ENCODE peak calls at places on chromosomes 7 and 10, in ten cellular contexts. One of them, this sample, is unnamed.

GRCh38 chr10:9825491-9826018 is 1192.1 kb upstream of the CELF2 start:
- DNase-seq in right cardiac atrium: no peak
- DNase-seq in psoas muscle: no peak
- DNase-seq in colonic mucosa: no peak
- DNase-seq in ovary: no peak
- DNase-seq in fibroblast of lung: no peak
- DNase-seq in heart left ventricle: no peak
- DNase-seq in CD4-positive, CD25-positive, alpha-beta regulatory T cell: no peak
- DNase-seq in neural progenitor cell: no peak
- DNase-seq in IMR-90: peak; percentile 30
- DNase-seq in this sample: no peak

GRCh38 chr7:25900887-25901286 is 251.1 kb upstream of the NFE2L3 start:
- DNase-seq in psoas muscle: no peak
- DNase-seq in IMR-90: no peak
- DNase-seq in heart left ventricle: no peak
- DNase-seq in fibroblast of lung: no peak
- DNase-seq in colonic mucosa: no peak
- DNase-seq in neural progenitor cell: no peak
- DNase-seq in CD4-positive, CD25-positive, alpha-beta regulatory T cell: no peak
- DNase-seq in right cardiac atrium: no peak
- DNase-seq in ovary: no peak
- DNase-seq in this sample: no peak

GRCh38 chr7:38902443-38902842 is 6.5 kb downstream of the VPS41 start:
- DNase-seq in fibroblast of lung: no peak
- DNase-seq in CD4-positive, CD25-positive, alpha-beta regulatory T cell: no peak
- DNase-seq in ovary: no peak
- DNase-seq in right cardiac atrium: no peak
- DNase-seq in heart left ventricle: no peak
- DNase-seq in neural progenitor cell: no peak
- DNase-seq in colonic mucosa: no peak
- DNase-seq in psoas muscle: no peak
- DNase-seq in IMR-90: no peak
- DNase-seq in this sample: no peak

GRCh38 chr10:49550563-49550962 is 11.6 kb upstream of the ERCC6 start:
- DNase-seq in IMR-90: peak; percentile 73
- DNase-seq in heart left ventricle: no peak
- DNase-seq in fibroblast of lung: no peak
- DNase-seq in colonic mucosa: no peak
- DNase-seq in ovary: no peak
- DNase-seq in right cardiac atrium: no peak
- DNase-seq in neural progenitor cell: no peak
- DNase-seq in CD4-positive, CD25-positive, alpha-beta regulatory T cell: no peak
- DNase-seq in psoas muscle: no peak
- DNase-seq in this sample: no peak

GRCh38 chr10:73653701-73654100 is 2.1 kb downstream of the SYNPO2L start:
- DNase-seq in heart left ventricle: peak; percentile 30
- DNase-seq in ovary: no peak
- DNase-seq in CD4-positive, CD25-positive, alpha-beta regulatory T cell: no peak
- DNase-seq in psoas muscle: no peak
- DNase-seq in right cardiac atrium: no peak
- DNase-seq in neural progenitor cell: peak; percentile 29
- DNase-seq in colonic mucosa: no peak
- DNase-seq in fibroblast of lung: peak; percentile 40
- DNase-seq in IMR-90: peak; percentile 60
- DNase-seq in this sample: no peak

GRCh38 chr7:134632937-134633540 is 13.6 kb upstream of the BPGM start:
- DNase-seq in right cardiac atrium: no peak
- DNase-seq in heart left ventricle: no peak
- DNase-seq in IMR-90: peak; percentile 69
- DNase-seq in fibroblast of lung: peak; percentile 65
- DNase-seq in colonic mucosa: no peak
- DNase-seq in neural progenitor cell: peak; percentile 52
- DNase-seq in ovary: no peak
- DNase-seq in CD4-positive, CD25-positive, alpha-beta regulatory T cell: peak; percentile 61
- DNase-seq in psoas muscle: no peak
- DNase-seq in this sample: no peak

GRCh38 chr7:28554791-28555471 is 142.6 kb downstream of the CREB5 start:
- DNase-seq in fibroblast of lung: no peak
- DNase-seq in CD4-positive, CD25-positive, alpha-beta regulatory T cell: no peak
- DNase-seq in IMR-90: no peak
- DNase-seq in heart left ventricle: no peak
- DNase-seq in neural progenitor cell: no peak
- DNase-seq in ovary: no peak
- DNase-seq in colonic mucosa: no peak
- DNase-seq in right cardiac atrium: no peak
- DNase-seq in psoas muscle: no peak
- DNase-seq in this sample: no peak

GRCh38 chr10:104076743-104077160 is 8.9 kb downstream of the COL17A1 start:
- DNase-seq in IMR-90: peak; percentile 16
- DNase-seq in ovary: peak; percentile 48
- DNase-seq in colonic mucosa: peak; percentile 40
- DNase-seq in right cardiac atrium: peak; percentile 66
- DNase-seq in neural progenitor cell: peak; percentile 92
- DNase-seq in CD4-positive, CD25-positive, alpha-beta regulatory T cell: no peak
- DNase-seq in psoas muscle: peak; percentile 28
- DNase-seq in heart left ventricle: peak; percentile 81
- DNase-seq in fibroblast of lung: peak; percentile 53
- DNase-seq in this sample: peak; percentile 72

GRCh38 chr10:8095962-8096361 is 41.5 kb downstream of the GATA3 start:
- DNase-seq in IMR-90: no peak
- DNase-seq in fibroblast of lung: no peak
- DNase-seq in psoas muscle: no peak
- DNase-seq in heart left ventricle: no peak
- DNase-seq in neural progenitor cell: no peak
- DNase-seq in CD4-positive, CD25-positive, alpha-beta regulatory T cell: no peak
- DNase-seq in ovary: no peak
- DNase-seq in colonic mucosa: no peak
- DNase-seq in right cardiac atrium: no peak
- DNase-seq in this sample: no peak

GRCh38 chr10:3775671-3776551 is 9.1 kb downstream of the KLF6 start:
- DNase-seq in neural progenitor cell: peak; percentile 63
- DNase-seq in IMR-90: peak; percentile 67
- DNase-seq in colonic mucosa: no peak
- DNase-seq in heart left ventricle: no peak
- DNase-seq in psoas muscle: no peak
- DNase-seq in ovary: no peak
- DNase-seq in fibroblast of lung: peak; percentile 82
- DNase-seq in right cardiac atrium: no peak
- DNase-seq in CD4-positive, CD25-positive, alpha-beta regulatory T cell: peak; percentile 48
- DNase-seq in this sample: no peak

GRCh38 chr10:101266396-101267298 is 37.4 kb upstream of the LBX1 start:
- DNase-seq in right cardiac atrium: no peak
- DNase-seq in heart left ventricle: no peak
- DNase-seq in colonic mucosa: no peak
- DNase-seq in IMR-90: no peak
- DNase-seq in fibroblast of lung: no peak
- DNase-seq in neural progenitor cell: no peak
- DNase-seq in psoas muscle: no peak
- DNase-seq in ovary: no peak
- DNase-seq in CD4-positive, CD25-positive, alpha-beta regulatory T cell: no peak
- DNase-seq in this sample: no peak

GRCh38 chr7:16271990-16272665 is 149.2 kb downstream of the CRPPA start:
- DNase-seq in CD4-positive, CD25-positive, alpha-beta regulatory T cell: no peak
- DNase-seq in right cardiac atrium: no peak
- DNase-seq in IMR-90: peak; percentile 8
- DNase-seq in colonic mucosa: no peak
- DNase-seq in ovary: no peak
- DNase-seq in psoas muscle: no peak
- DNase-seq in fibroblast of lung: no peak
- DNase-seq in heart left ventricle: no peak
- DNase-seq in neural progenitor cell: no peak
- DNase-seq in this sample: no peak

GRCh38 chr7:91656486-91657237 is 223.8 kb downstream of the MTERF1 start:
- DNase-seq in heart left ventricle: no peak
- DNase-seq in CD4-positive, CD25-positive, alpha-beta regulatory T cell: no peak
- DNase-seq in ovary: no peak
- DNase-seq in colonic mucosa: no peak
- DNase-seq in right cardiac atrium: no peak
- DNase-seq in psoas muscle: peak; percentile 16
- DNase-seq in IMR-90: no peak
- DNase-seq in fibroblast of lung: peak; percentile 79
- DNase-seq in neural progenitor cell: no peak
- DNase-seq in this sample: no peak

GRCh38 chr7:91653257-91653656 is 227.2 kb downstream of the MTERF1 start:
- DNase-seq in neural progenitor cell: no peak
- DNase-seq in ovary: no peak
- DNase-seq in IMR-90: no peak
- DNase-seq in psoas muscle: no peak
- DNase-seq in CD4-positive, CD25-positive, alpha-beta regulatory T cell: no peak
- DNase-seq in colonic mucosa: no peak
- DNase-seq in right cardiac atrium: no peak
- DNase-seq in fibroblast of lung: peak; percentile 24
- DNase-seq in heart left ventricle: no peak
- DNase-seq in this sample: no peak

GRCh38 chr7:91659096-91659495 is 221.4 kb downstream of the MTERF1 start:
- DNase-seq in CD4-positive, CD25-positive, alpha-beta regulatory T cell: no peak
- DNase-seq in fibroblast of lung: no peak
- DNase-seq in IMR-90: no peak
- DNase-seq in right cardiac atrium: no peak
- DNase-seq in heart left ventricle: no peak
- DNase-seq in neural progenitor cell: no peak
- DNase-seq in colonic mucosa: no peak
- DNase-seq in psoas muscle: no peak
- DNase-seq in ovary: no peak
- DNase-seq in this sample: no peak

GRCh38 chr7:91657386-91658120 is 222.9 kb downstream of the MTERF1 start:
- DNase-seq in heart left ventricle: no peak
- DNase-seq in psoas muscle: no peak
- DNase-seq in neural progenitor cell: no peak
- DNase-seq in right cardiac atrium: no peak
- DNase-seq in fibroblast of lung: peak; percentile 66
- DNase-seq in IMR-90: no peak
- DNase-seq in colonic mucosa: no peak
- DNase-seq in ovary: no peak
- DNase-seq in CD4-positive, CD25-positive, alpha-beta regulatory T cell: no peak
- DNase-seq in this sample: no peak

GRCh38 chr7:91655656-91656055 is 224.8 kb downstream of the MTERF1 start:
- DNase-seq in CD4-positive, CD25-positive, alpha-beta regulatory T cell: no peak
- DNase-seq in fibroblast of lung: no peak
- DNase-seq in IMR-90: no peak
- DNase-seq in neural progenitor cell: no peak
- DNase-seq in colonic mucosa: no peak
- DNase-seq in right cardiac atrium: no peak
- DNase-seq in psoas muscle: no peak
- DNase-seq in ovary: no peak
- DNase-seq in heart left ventricle: no peak
- DNase-seq in this sample: no peak
- H3K4me3 ChIP-seq in CD4-positive, CD25-positive, alpha-beta regulatory T cell: no peak overlapping the region
- H3K4me3 ChIP-seq in fibroblast of lung: no peak overlapping the region
- H3K4me3 ChIP-seq in IMR-90: no peak overlapping the region
- H3K4me3 ChIP-seq in neural progenitor cell: no peak overlapping the region
- H3K4me3 ChIP-seq in colonic mucosa: no peak overlapping the region
- H3K4me3 ChIP-seq in right cardiac atrium: no peak overlapping the region
- H3K4me3 ChIP-seq in psoas muscle: no peak overlapping the region
- H3K4me3 ChIP-seq in ovary: no peak overlapping the region
- H3K4me3 ChIP-seq in heart left ventricle: no peak overlapping the region
- H3K4me3 ChIP-seq in this sample: no peak overlapping the region

DNA sequence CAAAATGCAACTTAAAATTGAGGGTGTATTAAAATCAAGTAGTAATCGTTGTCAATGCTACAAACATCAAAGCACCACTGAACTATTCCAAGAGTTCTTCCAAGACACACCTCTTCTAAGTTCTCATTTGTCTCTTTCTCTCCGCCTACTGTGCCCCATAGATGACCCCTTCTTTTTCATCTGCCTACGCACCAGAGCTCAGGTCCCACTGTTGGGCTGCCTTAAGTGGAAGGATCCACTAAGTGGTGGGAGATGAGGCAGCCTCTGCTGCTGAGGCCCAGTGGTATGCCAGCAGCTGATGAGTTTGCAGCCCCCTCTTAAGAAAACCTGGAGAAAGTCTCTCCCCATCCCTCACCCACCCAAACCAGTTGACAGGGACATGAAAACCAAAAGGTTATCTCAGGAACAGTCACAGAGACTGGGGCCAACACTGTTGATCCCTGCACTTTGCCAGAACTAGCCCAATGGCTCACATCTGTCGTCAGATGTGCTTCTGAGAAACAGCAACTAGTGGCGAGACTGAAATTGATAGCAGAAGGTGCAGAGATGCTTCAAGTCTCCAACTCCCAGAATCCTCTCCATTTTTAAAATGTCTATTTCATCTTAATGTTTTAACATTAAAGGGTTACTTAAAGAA is 88.4 kb downstream of the CHCHD3 start:
- DNase-seq in ovary: no peak
- DNase-seq in right cardiac atrium: no peak
- DNase-seq in heart left ventricle: no peak
- DNase-seq in colonic mucosa: no peak
- DNase-seq in IMR-90: no peak
- DNase-seq in CD4-positive, CD25-positive, alpha-beta regulatory T cell: no peak
- DNase-seq in neural progenitor cell: no peak
- DNase-seq in fibroblast of lung: no peak
- DNase-seq in psoas muscle: no peak
- DNase-seq in this sample: no peak
- H3K4me1 ChIP-seq in ovary: peaks cover 4% of the 10 kb centered on the region
- H3K4me1 ChIP-seq in right cardiac atrium: peaks cover 4% of the 10 kb centered on the region
- H3K4me1 ChIP-seq in heart left ventricle: peaks cover 11% of the 10 kb centered on the region
- H3K4me1 ChIP-seq in colonic mucosa: no peaks in the 10 kb centered on the region
- H3K4me1 ChIP-seq in IMR-90: peaks cover 2% of the 10 kb centered on the region
- H3K4me1 ChIP-seq in CD4-positive, CD25-positive, alpha-beta regulatory T cell: no peaks in the 10 kb centered on the region
- H3K4me1 ChIP-seq in neural progenitor cell: peaks cover 48% of the 10 kb centered on the region
- H3K4me1 ChIP-seq in fibroblast of lung: no peaks in the 10 kb centered on the region
- H3K4me1 ChIP-seq in psoas muscle: peaks cover 25% of the 10 kb centered on the region
- H3K4me1 ChIP-seq in this sample: peaks cover 4% of the 10 kb centered on the region

DNA sequence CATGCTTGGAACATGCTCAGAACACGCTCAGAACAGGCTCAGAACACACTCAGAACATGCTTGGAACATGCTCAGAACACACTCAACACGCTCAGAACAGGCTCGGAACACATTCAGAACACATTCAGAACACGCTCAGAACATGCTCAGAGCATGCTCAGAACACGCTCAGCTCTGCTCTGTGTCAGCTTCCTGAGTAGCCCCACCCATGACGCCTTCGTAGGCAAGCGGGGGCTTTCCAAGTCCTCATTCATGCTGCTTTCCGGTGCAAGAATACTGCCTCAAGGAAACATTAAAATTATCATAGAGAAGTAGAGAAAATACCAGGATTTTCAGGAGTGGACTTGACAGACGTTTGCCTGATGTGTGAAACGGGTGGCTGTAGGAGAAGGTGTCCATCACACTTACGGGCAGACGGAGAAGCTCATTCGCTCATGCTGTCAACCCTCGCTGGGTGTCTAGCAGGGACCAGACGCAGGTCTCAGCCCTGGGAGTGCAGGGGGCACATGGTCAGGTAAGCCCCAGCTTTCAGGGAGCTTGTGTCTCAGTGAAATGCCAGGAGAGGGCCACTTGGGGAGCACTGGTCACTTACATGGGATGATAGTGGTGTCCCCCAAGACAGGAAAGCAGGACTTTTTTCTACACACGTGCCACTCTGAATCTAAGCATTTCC is 24.7 kb downstream of the EN2 start:
- DNase-seq in CD4-positive, CD25-positive, alpha-beta regulatory T cell: peak; percentile 14
- DNase-seq in heart left ventricle: no peak
- DNase-seq in colonic mucosa: no peak
- DNase-seq in right cardiac atrium: no peak
- DNase-seq in ovary: no peak
- DNase-seq in IMR-90: no peak
- DNase-seq in psoas muscle: no peak
- DNase-seq in neural progenitor cell: no peak
- DNase-seq in fibroblast of lung: no peak
- DNase-seq in this sample: no peak
- H3K27me3 ChIP-seq in CD4-positive, CD25-positive, alpha-beta regulatory T cell: peaks cover 2% of the 10 kb centered on the region
- H3K27me3 ChIP-seq in heart left ventricle: peaks cover 5% of the 10 kb centered on the region
- H3K27me3 ChIP-seq in colonic mucosa: no peaks in the 10 kb centered on the region
- H3K27me3 ChIP-seq in right cardiac atrium: no peaks in the 10 kb centered on the region
- H3K27me3 ChIP-seq in ovary: no peaks in the 10 kb centered on the region
- H3K27me3 ChIP-seq in IMR-90: peaks cover 3% of the 10 kb centered on the region
- H3K27me3 ChIP-seq in psoas muscle: peaks cover 9% of the 10 kb centered on the region
- H3K27me3 ChIP-seq in neural progenitor cell: peaks cover 100% of the 10 kb centered on the region
- H3K27me3 ChIP-seq in fibroblast of lung: no peaks in the 10 kb centered on the region
- H3K27me3 ChIP-seq in this sample: no peaks in the 10 kb centered on the region

GRCh38 chr7:98210513-98211220 is 572 bp upstream of the BHLHA15 start:
- DNase-seq in heart left ventricle: no peak
- DNase-seq in ovary: peak; percentile 42
- DNase-seq in neural progenitor cell: peak; percentile 72
- DNase-seq in colonic mucosa: no peak
- DNase-seq in psoas muscle: no peak
- DNase-seq in fibroblast of lung: no peak
- DNase-seq in right cardiac atrium: no peak
- DNase-seq in IMR-90: no peak
- DNase-seq in CD4-positive, CD25-positive, alpha-beta regulatory T cell: no peak
- DNase-seq in this sample: no peak
- H3K4me3 ChIP-seq in heart left ventricle: peak overlapping the region; percentile 38
- H3K4me3 ChIP-seq in ovary: no peak overlapping the region
- H3K4me3 ChIP-seq in neural progenitor cell: peak overlapping the region; percentile 45
- H3K4me3 ChIP-seq in colonic mucosa: peak overlapping the region; percentile 19
- H3K4me3 ChIP-seq in psoas muscle: peak overlapping the region; percentile 32
- H3K4me3 ChIP-seq in fibroblast of lung: no peak overlapping the region
- H3K4me3 ChIP-seq in right cardiac atrium: peak overlapping the region; percentile 38
- H3K4me3 ChIP-seq in IMR-90: peak overlapping the region; percentile 18
- H3K4me3 ChIP-seq in CD4-positive, CD25-positive, alpha-beta regulatory T cell: no peak overlapping the region
- H3K4me3 ChIP-seq in this sample: peak overlapping the region; percentile 44